ENCODE peak calls at places on chromosomes 11 and 22, in five cellular contexts. C is neuronal stem cell, G is mammary epithelial cell, Q is IMR-90, O is Karpas-422. W is an unnamed sample.

GRCh38 chr11:57480409-57481137 is 20.2 kb downstream of the RTN4RL2 start:
- DNase-seq in C (no peak), G (peak), Q (peak), O (peak), W (peak)

GRCh38 chr11:84260862-84261261 is 974.7 kb upstream of the CCDC90B start:
- DNase-seq in C (no peak), G (no peak), Q (no peak), O (no peak), W (no peak)

GRCh38 chr11:5689551-5689983 is at the start of gene TRIM22:
- DNase-seq in C (no peak), G (peak), Q (peak), O (peak), W (peak)

GRCh38 chr11:96331556-96332168 is 11.3 kb downstream of the MAML2 start:
- DNase-seq in C (no peak), G (no peak), Q (no peak), O (no peak), W (no peak)

GRCh38 chr11:34145073-34145472 is 39.6 kb downstream of the NAT10 start:
- DNase-seq in C (no peak), G (no peak), Q (no peak), O (no peak), W (no peak)

GRCh38 chr11:72719551-72719950 is 32.7 kb downstream of the ARAP1 start:
- DNase-seq in C (no peak), G (no peak), Q (no peak), O (no peak), W (no peak)

GRCh38 chr11:27313157-27313821 is 49.7 kb downstream of the CCDC34 start:
- DNase-seq in C (no peak), G (no peak), Q (no peak), O (no peak), W (peak)

GRCh38 chr11:33620423-33621120 is 80.1 kb downstream of the C11orf91 start:
- DNase-seq in C (no peak), G (peak), Q (peak), O (peak), W (peak)

GRCh38 chr11:119459293-119459976 is 36.5 kb upstream of the THY1 start:
- DNase-seq in C (no peak), G (no peak), Q (no peak), O (no peak), W (no peak)

GRCh38 chr11:67397536-67397935 is 4.1 kb downstream of the PPP1CA start:
- DNase-seq in C (no peak), G (no peak), Q (no peak), O (no peak), W (no peak)

GRCh38 chr11:17774232-17775034 is 39.9 kb downstream of the KCNC1 start:
- DNase-seq in C (peak), G (peak), Q (no peak), O (no peak), W (no peak)

GRCh38 chr11:86275493-86276370 is 26.3 kb upstream of the HIKESHI start:
- DNase-seq in C (no peak), G (no peak), Q (no peak), O (no peak), W (no peak)

GRCh38 chr11:128407962-128408361 is 179.4 kb downstream of the ETS1 start:
- DNase-seq in C (no peak), G (peak), Q (peak), O (no peak), W (peak)

GRCh38 chr22:23772315-23773246 is at the start of gene MMP11:
- DNase-seq in C (no peak), G (no peak), Q (no peak), O (peak), W (peak)

GRCh38 chr11:3947084-3947483 is 91.6 kb downstream of the STIM1 start:
- DNase-seq in C (no peak), G (no peak), Q (peak), O (no peak), W (peak)

GRCh38 chr22:50192825-50193204 is 7.1 kb downstream of the TRABD start:
- DNase-seq in C (no peak), G (no peak), Q (no peak), O (no peak), W (no peak)

GRCh38 chr11:115896084-115896483 is 391.9 kb upstream of the CADM1 start:
- DNase-seq in C (no peak), G (no peak), Q (no peak), O (no peak), W (no peak)

GRCh38 chr22:26170795-26171194 is 1.5 kb downstream of the SEZ6L start:
- DNase-seq in C (peak), G (no peak), Q (no peak), O (peak), W (no peak)

GRCh38 chr11:6413791-6414231 is 5.1 kb downstream of the APBB1 start:
- DNase-seq in C (no peak), G (no peak), Q (no peak), O (no peak), W (no peak)

GRCh38 chr11:20712912-20713311 is 43.5 kb downstream of the NELL1 start:
- DNase-seq in C (no peak), G (no peak), Q (no peak), O (peak), W (no peak)

GRCh38 chr22:44571566-44572413 is 73.8 kb upstream of the RTL6 start:
- DNase-seq in C (no peak), G (no peak), Q (no peak), O (no peak), W (no peak)

GRCh38 chr11:113477321-113477720 is 2.1 kb upstream of the DRD2 start:
- DNase-seq in C (no peak), G (no peak), Q (no peak), O (no peak), W (no peak)

GRCh38 chr11:8102296-8102915 is 21.4 kb downstream of the TUB start:
- DNase-seq in C (no peak), G (peak), Q (no peak), O (no peak), W (no peak)

GRCh38 chr22:50548913-50549790 is 3.5 kb downstream of the KLHDC7B start:
- DNase-seq in C (no peak), G (no peak), Q (no peak), O (no peak), W (no peak)

GRCh38 chr11:133964946-133965632 is 8.3 kb upstream of the IGSF9B start:
- DNase-seq in C (no peak), G (peak), Q (no peak), O (no peak), W (peak)

GRCh38 chr22:48103126-48103875 is 1340.9 kb downstream of the TBC1D22A start:
- DNase-seq in C (no peak), G (no peak), Q (no peak), O (no peak), W (no peak)

GRCh38 chr22:19998991-19999820 is 17.4 kb downstream of the ARVCF start:
- DNase-seq in C (no peak), G (no peak), Q (no peak), O (no peak), W (no peak)

GRCh38 chr11:7436657-7437056 is 48.6 kb upstream of the OLFML1 start:
- DNase-seq in C (no peak), G (no peak), Q (no peak), O (peak), W (no peak)

GRCh38 chr22:50199836-50200332 is 927 bp upstream of the SELENOO start:
- DNase-seq in C (no peak), G (no peak), Q (no peak), O (peak), W (peak)

GRCh38 chr22:36359172-36359973 is 28.4 kb downstream of the MYH9 start:
- DNase-seq in C (no peak), G (no peak), Q (no peak), O (peak), W (no peak)

GRCh38 chr22:36358533-36359171 is 29.1 kb downstream of the MYH9 start:
- DNase-seq in C (no peak), G (no peak), Q (no peak), O (no peak), W (no peak)

GRCh38 chr22:36360871-36361383 is 26.8 kb downstream of the MYH9 start:
- DNase-seq in C (no peak), G (no peak), Q (peak), O (no peak), W (peak)

GRCh38 chr22:36362077-36362476 is 25.7 kb downstream of the MYH9 start:
- DNase-seq in C (no peak), G (no peak), Q (no peak), O (no peak), W (no peak)

DNA sequence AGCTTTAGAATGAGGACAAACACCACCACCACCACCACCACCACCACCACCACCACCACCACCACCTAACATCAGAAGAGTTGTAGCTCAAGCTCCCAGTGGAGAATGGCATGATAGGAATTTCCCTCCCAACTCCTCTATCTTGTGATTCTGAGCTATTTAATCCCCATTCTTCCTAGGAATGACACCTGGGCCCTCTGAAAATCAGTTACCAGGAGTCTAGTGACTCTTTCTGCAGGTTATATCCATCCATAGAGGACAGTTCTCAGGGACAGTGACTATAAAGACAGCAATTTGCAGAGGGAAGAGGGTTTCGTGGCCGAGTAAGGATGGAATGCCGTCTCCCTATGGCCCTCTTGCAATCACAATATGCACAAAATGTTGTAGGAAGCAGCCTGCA is 27.8 kb downstream of the MYH9 start:
- DNase-seq in C (no peak), G (no peak), Q (no peak), O (no peak), W (no peak)
- H3K9ac ChIP-seq in C (no peak), G (no peak), Q (no peak), O (no peak), W (no peak)

DNA sequence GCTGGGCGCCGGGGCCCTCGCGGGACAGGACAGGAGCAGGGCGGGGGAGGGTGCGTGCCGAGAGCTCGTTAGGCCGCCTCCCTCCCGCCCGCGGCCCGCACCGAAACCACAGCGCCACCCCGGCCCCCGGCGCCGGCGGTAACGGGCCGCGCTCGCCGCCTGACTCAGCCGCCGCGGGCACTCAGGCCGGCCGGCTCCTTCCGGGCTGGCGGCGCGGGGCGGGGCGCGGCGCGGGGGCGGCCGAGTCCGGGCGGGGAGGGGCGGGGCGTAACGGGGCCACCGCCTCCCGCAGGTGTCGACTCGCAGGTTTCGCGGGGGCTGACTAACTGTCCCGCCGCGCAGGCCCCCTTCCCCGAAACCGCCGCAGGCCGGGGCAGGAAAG is at the start of gene AP5B1:
- DNase-seq in C (peak), G (peak), Q (peak), O (peak), W (peak)
- H3K9ac ChIP-seq in C (peak), G (peak), Q (peak), O (peak), W (peak)

GRCh38 chr22:41405588-41405987 is 23.8 kb downstream of the TEF start:
- DNase-seq in C (no peak), G (no peak), Q (no peak), O (no peak), W (no peak)

GRCh38 chr22:41397143-41397811 is 15.5 kb downstream of the TEF start:
- DNase-seq in C (no peak), G (no peak), Q (no peak), O (no peak), W (no peak)

GRCh38 chr22:41403532-41404318 is 22.0 kb downstream of the TEF start:
- DNase-seq in C (peak), G (peak), Q (peak), O (peak), W (peak)

GRCh38 chr22:41398921-41399320 is 17.2 kb downstream of the TEF start:
- DNase-seq in C (no peak), G (no peak), Q (no peak), O (no peak), W (no peak)

DNA sequence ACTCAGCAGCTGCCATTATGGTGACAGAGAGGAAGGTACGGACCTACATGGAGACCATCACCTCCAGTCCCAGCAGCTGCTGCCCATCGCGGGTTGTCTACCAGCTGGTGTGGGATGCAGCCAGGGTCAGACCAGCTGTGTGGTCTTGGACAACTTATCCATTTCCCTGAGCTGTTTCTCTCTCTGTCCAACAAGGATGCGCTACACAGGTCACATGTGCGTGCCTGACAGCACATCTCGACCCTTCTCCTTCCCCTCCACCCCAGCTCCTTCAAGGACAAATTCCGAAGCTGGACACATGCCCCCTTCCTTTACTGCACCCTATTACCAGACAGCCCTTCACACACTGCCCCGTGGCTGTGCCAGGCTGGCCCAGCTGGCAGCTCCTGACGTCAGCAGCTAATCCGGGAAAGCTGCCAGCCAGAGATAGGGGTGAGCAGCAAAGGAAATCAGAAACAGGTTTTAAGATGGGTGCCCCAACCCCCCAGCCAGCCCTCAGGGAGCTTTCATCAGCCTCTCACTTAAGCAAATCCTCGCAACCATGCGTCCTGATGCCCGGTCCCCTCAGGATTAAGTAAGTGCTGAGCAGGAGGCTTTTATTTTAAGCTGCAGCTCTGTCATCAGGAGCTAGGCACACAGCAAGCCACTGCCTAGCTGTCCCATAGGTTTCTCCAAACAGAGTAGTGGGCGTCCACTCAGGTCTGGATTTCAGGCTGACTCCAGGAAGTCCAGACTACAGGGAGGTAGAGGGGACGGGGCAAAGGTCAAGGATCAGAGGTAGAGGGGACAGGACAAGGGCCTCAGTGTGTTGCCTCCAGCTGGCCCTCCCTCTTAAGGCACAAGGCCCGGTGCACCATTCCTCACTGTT is 20.3 kb downstream of the TEF start:
- DNase-seq in C (no peak), G (peak), Q (peak), O (peak), W (peak)
- H3K9ac ChIP-seq in C (no peak), G (no peak), Q (peak), O (no peak), W (peak)

GRCh38 chr11:117445097-117445658 is 117.5 kb downstream of the CEP164 start:
- DNase-seq in C (no peak), G (no peak), Q (no peak), O (no peak), W (no peak)
- H3K9ac ChIP-seq in C (no peak), G (no peak), Q (no peak), O (no peak), W (no peak)

W was measured in adipocyte.